ENCODE peak calls at places on chromosomes 16 and 17, in nine cellular contexts. A is sigmoid colon; F is adrenal gland; Q is kidney epithelial cell; R is CD8-positive, alpha-beta memory T cell; B is IMR-90; E is small intestine; T is PC-3; Y is aorta. H is an unnamed sample. For H3K27me3, the result is how much of the 10 kb centered on the place peaks cover.

GRCh38 chr16:71421911-71422310 is 19.9 kb downstream of the TLE7 start:
- DNase-seq in A (peak), F (peak), Q (no peak), R (no peak), B (no peak), E (peak), T (peak), Y (no peak), H (peak)

GRCh38 chr16:48321307-48322036 is 63.7 kb downstream of the SIAH1 start:
- DNase-seq in A (no peak), F (no peak), Q (no peak), R (no peak), B (peak), E (no peak), T (no peak), Y (no peak), H (peak)

GRCh38 chr17:80118601-80119270 is 17.4 kb downstream of the GAA start:
- DNase-seq in A (peak), F (no peak), Q (no peak), R (no peak), B (no peak), E (no peak), T (no peak), Y (peak), H (no peak)

GRCh38 chr17:27651411-27652345 is 20.7 kb downstream of the LGALS9 start:
- DNase-seq in A (peak), F (peak), Q (no peak), R (peak), B (peak), E (peak), T (peak), Y (peak), H (peak)

GRCh38 chr17:6853764-6854442 is 22.4 kb upstream of the TEKT1 start:
- DNase-seq in A (no peak), F (no peak), Q (no peak), R (no peak), B (no peak), E (peak), T (peak), Y (no peak), H (no peak)

GRCh38 chr17:17849147-17849820 is 12.5 kb upstream of the SREBF1 start:
- DNase-seq in A (peak), F (peak), Q (no peak), R (peak), B (no peak), E (peak), T (no peak), Y (peak), H (peak)

GRCh38 chr16:20905576-20905975 is 5.0 kb downstream of the LYRM1 start:
- DNase-seq in A (no peak), F (no peak), Q (no peak), R (no peak), B (peak), E (no peak), T (no peak), Y (no peak), H (no peak)

GRCh38 chr16:90077757-90078593 is 844 bp upstream of the PRDM7 start:
- DNase-seq in A (no peak), F (no peak), Q (no peak), R (peak), B (peak), E (peak), T (peak), Y (no peak), H (no peak)

GRCh38 chr17:21379080-21379711 is 3.0 kb downstream of the KCNJ12 start:
- DNase-seq in A (no peak), F (no peak), Q (no peak), R (no peak), B (no peak), E (peak), T (no peak), Y (no peak), H (no peak)

GRCh38 chr17:29109477-29110371 is 66.8 kb downstream of the PIPOX start:
- DNase-seq in A (no peak), F (no peak), Q (no peak), R (no peak), B (no peak), E (no peak), T (no peak), Y (no peak), H (no peak)

GRCh38 chr16:86681440-86681838 is 103.1 kb downstream of the FOXL1 start:
- DNase-seq in A (peak), F (no peak), Q (no peak), R (no peak), B (no peak), E (no peak), T (no peak), Y (peak), H (peak)

GRCh38 chr16:35797811-35798210 is 2338.4 kb downstream of the TP53TG3F start:
- DNase-seq in A (no peak), F (no peak), Q (no peak), R (no peak), B (no peak), E (peak), T (no peak), Y (no peak), H (no peak)

GRCh38 chr17:55296699-55297098 is 31.9 kb downstream of the HLF start:
- DNase-seq in A (no peak), F (no peak), Q (no peak), R (no peak), B (no peak), E (no peak), T (no peak), Y (no peak), H (no peak)
- H3K27me3 ChIP-seq in A (under half), F (under half), Q (under half), R (under half), B (under half), E (under half), T (under half), Y (under half), H (under half)

GRCh38 chr17:9878791-9879525 is 26.1 kb downstream of the RCVRN start:
- DNase-seq in A (no peak), F (no peak), Q (peak), R (no peak), B (peak), E (no peak), T (no peak), Y (no peak), H (no peak)
- H3K4me3 ChIP-seq in A (no peak), F (no peak), Q (no peak), R (no peak), B (no peak), E (no peak), T (no peak), Y (no peak), H (no peak)

GRCh38 chr17:50817142-50817751 is 18.1 kb upstream of the WFIKKN2 start:
- DNase-seq in A (no peak), F (peak), Q (no peak), R (peak), B (no peak), E (peak), T (peak), Y (peak), H (no peak)
- H3K27me3 ChIP-seq in A (under half), F (under half), Q (under half), R (under half), B (under half), E (under half), T (under half), Y (under half), H (under half)

DNA sequence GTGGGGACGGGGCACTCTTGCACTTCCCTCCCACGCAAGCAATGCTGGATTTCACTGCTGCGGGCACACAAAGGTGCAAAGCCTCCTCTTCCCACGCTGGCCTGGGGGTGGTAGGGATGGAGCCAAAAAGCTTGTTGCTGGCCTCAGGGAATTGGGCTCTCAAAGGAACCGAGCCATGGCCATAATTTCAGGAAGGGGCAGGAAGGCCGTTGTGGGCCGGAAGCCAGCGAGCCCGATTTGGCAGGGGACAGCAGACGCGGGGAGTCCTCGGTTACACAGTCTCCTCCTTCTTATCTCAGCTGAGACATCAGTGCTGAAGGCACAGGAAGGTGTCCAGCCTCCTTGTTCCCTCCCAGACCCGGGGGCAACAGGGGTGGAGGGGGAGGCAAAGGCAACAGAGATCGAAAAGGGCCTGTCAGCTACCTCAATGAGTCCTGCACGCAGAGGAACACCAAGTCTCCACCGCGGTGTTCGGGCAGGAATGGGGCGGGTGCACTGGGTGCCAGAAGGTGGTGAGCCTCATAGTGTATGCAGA is 59.5 kb downstream of the SLFN11 start:
- DNase-seq in A (no peak), F (peak), Q (no peak), R (peak), B (no peak), E (no peak), T (no peak), Y (peak), H (no peak)
- H3K4me3 ChIP-seq in A (no peak), F (no peak), Q (no peak), R (peak), B (no peak), E (peak), T (no peak), Y (no peak), H (no peak)

GRCh38 chr17:48307222-48307621 is 122.8 kb downstream of the SKAP1 start:
- DNase-seq in A (no peak), F (no peak), Q (no peak), R (no peak), B (no peak), E (no peak), T (no peak), Y (no peak), H (no peak)

GRCh38 chr17:48311324-48311723 is 118.7 kb downstream of the SKAP1 start:
- DNase-seq in A (no peak), F (no peak), Q (no peak), R (no peak), B (no peak), E (no peak), T (no peak), Y (no peak), H (no peak)

GRCh38 chr17:48310748-48311213 is 119.2 kb downstream of the SKAP1 start:
- DNase-seq in A (no peak), F (no peak), Q (no peak), R (no peak), B (no peak), E (no peak), T (no peak), Y (no peak), H (no peak)

GRCh38 chr17:48308591-48308990 is 121.4 kb downstream of the SKAP1 start:
- DNase-seq in A (no peak), F (no peak), Q (no peak), R (no peak), B (no peak), E (peak), T (no peak), Y (no peak), H (no peak)

GRCh38 chr17:48307814-48308411 is 122.1 kb downstream of the SKAP1 start:
- DNase-seq in A (peak), F (peak), Q (peak), R (peak), B (peak), E (peak), T (peak), Y (peak), H (peak)
- H3K27me3 ChIP-seq in A (half or more), F (under half), Q (under half), R (under half), B (half or more), E (under half), T (under half), Y (under half), H (half or more)

DNA sequence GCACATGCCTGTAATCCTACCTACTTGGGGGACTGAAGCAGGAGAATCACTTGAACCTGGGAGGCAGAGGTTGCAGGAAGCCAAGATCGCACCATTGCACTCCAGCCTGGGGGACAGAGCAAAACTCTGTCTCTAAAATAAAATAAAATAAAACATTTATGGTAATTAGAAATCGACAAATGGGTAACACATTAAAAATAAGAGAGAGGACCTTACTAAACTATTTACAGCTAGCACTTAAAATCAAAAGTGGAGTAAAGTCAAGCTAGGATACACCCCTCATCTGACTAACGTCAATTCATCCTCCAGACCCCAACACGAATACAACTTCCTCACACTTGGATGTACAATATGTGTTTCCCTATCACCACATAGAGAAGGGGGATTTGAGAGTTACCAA is 27.8 kb upstream of the RHOT1 start:
- DNase-seq in A (no peak), F (no peak), Q (no peak), R (no peak), B (no peak), E (no peak), T (no peak), Y (no peak), H (no peak)
- H3K4me3 ChIP-seq in A (no peak), F (no peak), Q (no peak), R (no peak), B (no peak), E (no peak), T (no peak), Y (no peak), H (no peak)

GRCh38 chr17:47730681-47731080 is 2.4 kb upstream of the TBX21 start:
- DNase-seq in A (no peak), F (no peak), Q (no peak), R (no peak), B (no peak), E (no peak), T (no peak), Y (peak), H (no peak)
- H3K27me3 ChIP-seq in A (half or more), F (under half), Q (half or more), R (under half), B (half or more), E (under half), T (under half), Y (under half), H (half or more)